ENCODE peak calls at places on chromosomes 13 and 19, in ten cellular contexts. T is AG04450; W is cardiac muscle cell; F is T-cell; G is left cardiac atrium; X is ureter; L is thyroid gland; V is stimulated activated CD4-positive, alpha-beta T cell treated with anti-CD3 and anti-CD28 coated beads, Interleukin-2, amount 100 ng/mL, for 48 hours; Y is NCI-H774; S is amniotic epithelial cell. B is an unnamed sample.

GRCh38 chr19:6056801-6057650 is 53.3 kb downstream of the RFX2 start:
- DNase-seq in L (peak; percentile 49), W (peak; percentile 95), Y (peak; percentile 64), T (peak; percentile 65), X (peak; percentile 86), G (peak; percentile 82), F (no peak), V (no peak), S (peak; percentile 96), B (peak; percentile 39)

GRCh38 chr13:90686438-90686837 is 661.0 kb upstream of the MIR17HG start:
- DNase-seq in Y (no peak), G (no peak), L (no peak), S (peak; percentile 95), T (peak; percentile 4), V (no peak), F (no peak), W (peak; percentile 93), X (no peak), B (no peak)

GRCh38 chr13:108176685-108177274 is 38.6 kb downstream of the LIG4 start:
- DNase-seq in S (peak; percentile 23), Y (no peak), F (peak; percentile 60), G (no peak), V (peak; percentile 60), L (peak; percentile 48), X (no peak), T (no peak), W (peak; percentile 29), B (no peak)

GRCh38 chr13:79966039-79966438 is 374.9 kb downstream of the SPRY2 start:
- DNase-seq in Y (no peak), L (no peak), T (no peak), S (peak; percentile 71), F (no peak), V (no peak), X (no peak), W (peak; percentile 33), G (no peak), B (no peak)

GRCh38 chr19:45528744-45529453 is 21.6 kb downstream of the VASP start:
- DNase-seq in V (no peak), G (no peak), L (peak; percentile 65), F (no peak), X (peak; percentile 72), T (no peak), W (peak; percentile 43), S (peak; percentile 34), Y (peak; percentile 33), B (peak; percentile 95)

GRCh38 chr19:38657633-38658222 is 10.3 kb downstream of the ACTN4 start:
- DNase-seq in W (no peak), Y (no peak), G (no peak), X (no peak), T (no peak), L (peak; percentile 60), F (no peak), V (no peak), S (peak; percentile 70), B (no peak)

GRCh38 chr19:41886761-41887710 is 4.1 kb downstream of the ARHGEF1 start:
- DNase-seq in X (no peak), G (no peak), Y (no peak), F (peak; percentile 70), V (no peak), T (no peak), S (no peak), W (no peak), L (no peak), B (no peak)

GRCh38 chr13:60572003-60572792 is 175.2 kb downstream of the TDRD3 start:
- DNase-seq in S (peak; percentile 47), V (no peak), X (no peak), L (no peak), W (peak; percentile 45), Y (no peak), G (no peak), T (no peak), F (no peak), B (peak; percentile 51)

GRCh38 chr19:52070496-52070895 is 21.9 kb upstream of the ZNF432 start:
- DNase-seq in V (no peak), T (no peak), G (no peak), S (peak; percentile 80), W (peak; percentile 74), X (no peak), L (no peak), F (no peak), Y (no peak), B (no peak)

GRCh38 chr19:19662344-19662743 is 1.1 kb downstream of the ATP13A1 start:
- DNase-seq in G (no peak), W (no peak), T (no peak), F (no peak), X (no peak), S (no peak), Y (no peak), L (no peak), V (no peak), B (no peak)

GRCh38 chr13:50129923-50130685 is 114.9 kb downstream of the KCNRG start:
- DNase-seq in S (peak; percentile 17), T (no peak), V (no peak), W (peak; percentile 61), G (peak; percentile 50), F (peak; percentile 34), X (no peak), Y (no peak), L (no peak), B (peak; percentile 64)

GRCh38 chr19:35460608-35461007 is 12.6 kb downstream of the FFAR2 start:
- DNase-seq in F (no peak), T (no peak), Y (no peak), S (no peak), X (no peak), W (peak; percentile 66), G (no peak), L (no peak), V (no peak), B (no peak)

GRCh38 chr13:39263531-39263930 is 225.3 kb downstream of the NHLRC3 start:
- DNase-seq in V (no peak), S (no peak), F (no peak), W (no peak), T (no peak), X (no peak), Y (no peak), L (no peak), G (no peak), B (no peak)

GRCh38 chr13:105660550-105660949 is 874.9 kb downstream of the EFNB2 start:
- DNase-seq in Y (no peak), V (no peak), W (no peak), S (no peak), G (no peak), L (no peak), X (no peak), T (no peak), F (no peak), B (no peak)

GRCh38 chr19:18517606-18518005 is 4.3 kb downstream of the ELL start:
- DNase-seq in F (no peak), X (no peak), L (no peak), W (no peak), S (no peak), V (no peak), Y (no peak), G (no peak), T (no peak), B (no peak)

GRCh38 chr19:46571495-46571894 is 29.6 kb upstream of the CALM3 start:
- DNase-seq in X (no peak), F (no peak), V (no peak), L (no peak), W (peak; percentile 15), G (no peak), S (peak; percentile 12), T (no peak), Y (no peak), B (peak; percentile 85)

GRCh38 chr13:33274264-33274663 is 11.3 kb downstream of the STARD13 start:
- DNase-seq in V (no peak), S (no peak), X (no peak), Y (no peak), L (no peak), W (no peak), F (no peak), G (no peak), T (no peak), B (no peak)

GRCh38 chr13:69565334-69565733 is 542.3 kb upstream of the ATXN8OS start:
- DNase-seq in L (no peak), X (no peak), Y (no peak), T (no peak), S (peak; percentile 36), G (no peak), V (no peak), F (no peak), W (peak; percentile 0), B (peak; percentile 64)

GRCh38 chr19:6811906-6812305 is 39.4 kb downstream of the VAV1 start:
- DNase-seq in F (no peak), Y (no peak), X (no peak), S (peak; percentile 24), T (no peak), W (peak; percentile 83), L (no peak), V (no peak), G (no peak), B (peak; percentile 38)